ENCODE peak calls at places on chromosomes 5 and 9, in five cellular contexts. U is neuronal stem cell, O is neural crest cell, R is T-helper 1 cell, K is NCI-H1092 treated with DMSO at 0.1 percent for 48 hours. Z is an unnamed sample.

GRCh38 chr9:137742698-137743097 is 123.9 kb downstream of the EHMT1 start:
- DNase-seq in U (no peak), O (no peak), R (no peak), K (no peak), Z (no peak)

GRCh38 chr9:106655966-106656365 is 207.0 kb upstream of the ZNF462 start:
- DNase-seq in U (no peak), O (no peak), R (no peak), K (no peak), Z (no peak)

GRCh38 chr5:115068239-115069086 is 101.2 kb downstream of the TRIM36 start:
- DNase-seq in U (no peak), O (no peak), R (no peak), K (peak), Z (peak)

GRCh38 chr9:27792971-27793689 is 219.8 kb upstream of the C9orf72 start:
- DNase-seq in U (no peak), O (no peak), R (no peak), K (no peak), Z (no peak)

GRCh38 chr5:124649548-124650501 is 96.6 kb downstream of the ZNF608 start:
- DNase-seq in U (no peak), O (no peak), R (no peak), K (peak), Z (peak)

GRCh38 chr9:127878001-127878651 is 651 bp upstream of the AK1 start:
- DNase-seq in U (peak), O (no peak), R (no peak), K (peak), Z (no peak)

GRCh38 chr9:118418887-118419620 is 714.9 kb downstream of the TLR4 start:
- DNase-seq in U (no peak), O (no peak), R (no peak), K (no peak), Z (no peak)

GRCh38 chr5:62083247-62083646 is 222.8 kb upstream of the KIF2A start:
- DNase-seq in U (no peak), O (no peak), R (no peak), K (no peak), Z (no peak)

GRCh38 chr5:7392401-7393024 is 3.4 kb upstream of the ADCY2 start:
- DNase-seq in U (peak), O (peak), R (no peak), K (peak), Z (peak)

GRCh38 chr5:8981496-8981895 is 564.4 kb downstream of the SEMA5A start:
- DNase-seq in U (no peak), O (no peak), R (no peak), K (no peak), Z (no peak)

GRCh38 chr5:14450055-14450524 is 131.5 kb upstream of the OTULINL start:
- DNase-seq in U (no peak), O (no peak), R (no peak), K (no peak), Z (no peak)

GRCh38 chr9:130421154-130421801 is 23.5 kb upstream of the ASS1 start:
- DNase-seq in U (no peak), O (no peak), R (no peak), K (no peak), Z (no peak)

GRCh38 chr5:155047818-155048217 is 34.3 kb downstream of the KIF4B start:
- DNase-seq in U (no peak), O (no peak), R (no peak), K (no peak), Z (no peak)

GRCh38 chr9:38309324-38310195 is 82.9 kb upstream of the ALDH1B1 start:
- DNase-seq in U (no peak), O (no peak), R (no peak), K (no peak), Z (no peak)

GRCh38 chr5:151052834-151053233 is 28.0 kb downstream of the TNIP1 start:
- DNase-seq in U (no peak), O (no peak), R (no peak), K (no peak), Z (no peak)

GRCh38 chr9:19156805-19157204 is 29.5 kb upstream of the PLIN2 start:
- DNase-seq in U (no peak), O (no peak), R (no peak), K (no peak), Z (no peak)

GRCh38 chr5:746258-746761 is 38.2 kb downstream of the ZDHHC11B start:
- DNase-seq in U (no peak), O (no peak), R (no peak), K (no peak), Z (no peak)

GRCh38 chr5:176542135-176542595 is 5.0 kb upstream of the RNF44 start:
- DNase-seq in U (no peak), O (no peak), R (peak), K (no peak), Z (no peak)

GRCh38 chr5:149358294-149358651 is 427 bp downstream of the PCYOX1L start:
- DNase-seq in U (no peak), O (no peak), R (peak), K (peak), Z (peak)

GRCh38 chr5:29197636-29198035 is 1995.8 kb upstream of the CDH6 start:
- DNase-seq in U (no peak), O (no peak), R (no peak), K (no peak), Z (no peak)

GRCh38 chr9:4137755-4138154 is 162.1 kb downstream of the GLIS3 start:
- DNase-seq in U (no peak), O (no peak), R (no peak), K (no peak), Z (no peak)

GRCh38 chr9:36572515-36573418 is at the start of gene MELK:
- DNase-seq in U (peak), O (peak), R (peak), K (peak), Z (peak)

GRCh38 chr9:79129865-79130480 is 441.8 kb upstream of the TLE4 start:
- DNase-seq in U (peak), O (peak), R (no peak), K (peak), Z (peak)

GRCh38 chr5:91928751-91929521 is 545.8 kb upstream of the ARRDC3 start:
- DNase-seq in U (no peak), O (no peak), R (no peak), K (peak), Z (peak)

GRCh38 chr9:107246259-107247254 is 36.5 kb upstream of the RAD23B start:
- DNase-seq in U (no peak), O (no peak), R (no peak), K (no peak), Z (no peak)

GRCh38 chr9:111253742-111254437 is 76.1 kb downstream of the OR2K2 start:
- DNase-seq in U (no peak), O (no peak), R (no peak), K (no peak), Z (no peak)

GRCh38 chr5:148898413-148899075 is 72.1 kb downstream of the ADRB2 start:
- DNase-seq in U (no peak), O (no peak), R (no peak), K (no peak), Z (no peak)

GRCh38 chr5:175707751-175708375 is 50.0 kb downstream of the HRH2 start:
- DNase-seq in U (no peak), O (no peak), R (peak), K (no peak), Z (no peak)

GRCh38 chr9:127067603-127068220 is 54.7 kb downstream of the ANGPTL2 start:
- DNase-seq in U (no peak), O (no peak), R (no peak), K (no peak), Z (no peak)

GRCh38 chr9:79700607-79701330 is 129.0 kb downstream of the TLE4 start:
- DNase-seq in U (no peak), O (no peak), R (no peak), K (no peak), Z (no peak)

GRCh38 chr9:81824802-81825770 is 103.1 kb upstream of the SPATA31D4 start:
- DNase-seq in U (no peak), O (no peak), R (no peak), K (no peak), Z (no peak)

GRCh38 chr5:54217826-54218503 is 92.4 kb downstream of the ARL15 start:
- DNase-seq in U (peak), O (peak), R (no peak), K (peak), Z (peak)

Z was measured in NCI-H748 treated with DMSO at 0.1 percent for 48 hours.